ENCODE peak calls at places on chromosomes 16 and 17, in eight cellular contexts. P is stomach, F is adrenal gland, X is IMR-90, H is transverse colon, L is breast epithelium, W is suprapubic skin, C is tibial nerve. G is an unnamed sample.

GRCh38 chr17:73340093-73340596 is 28.3 kb upstream of the CDC42EP4 start:
- DNase-seq in P (peak), F (peak), X (peak), H (peak), L (peak), W (peak), C (no peak), G (no peak)

GRCh38 chr17:78501241-78502036 is 75.8 kb downstream of the DNAH17 start:
- DNase-seq in P (no peak), F (no peak), X (no peak), H (no peak), L (no peak), W (no peak), C (no peak), G (no peak)

GRCh38 chr16:89195521-89196171 is 4.7 kb downstream of the SLC22A31 start:
- DNase-seq in P (no peak), F (no peak), X (no peak), H (no peak), L (no peak), W (peak), C (no peak), G (no peak)

GRCh38 chr17:56314026-56314425 is 160.8 kb downstream of the ANKFN1 start:
- DNase-seq in P (no peak), F (no peak), X (peak), H (no peak), L (no peak), W (no peak), C (no peak), G (no peak)

GRCh38 chr17:40035162-40035559 is 19.0 kb downstream of the MED24 start:
- DNase-seq in P (no peak), F (no peak), X (peak), H (peak), L (no peak), W (no peak), C (no peak), G (no peak)

GRCh38 chr17:58303981-58304734 is 23.4 kb upstream of the MPO start:
- DNase-seq in P (peak), F (peak), X (peak), H (peak), L (peak), W (no peak), C (no peak), G (peak)

GRCh38 chr17:12180644-12181261 is 160.1 kb downstream of the MAP2K4 start:
- DNase-seq in P (no peak), F (peak), X (peak), H (peak), L (no peak), W (no peak), C (no peak), G (no peak)

GRCh38 chr16:19502395-19503131 is 19.3 kb downstream of the GDE1 start:
- DNase-seq in P (peak), F (peak), X (peak), H (peak), L (peak), W (peak), C (peak), G (peak)

GRCh38 chr17:521561-522325 is 169.1 kb upstream of the RPH3AL start:
- DNase-seq in P (no peak), F (no peak), X (no peak), H (no peak), L (no peak), W (no peak), C (no peak), G (no peak)

GRCh38 chr16:81767987-81768592 is 11.0 kb upstream of the PLCG2 start:
- DNase-seq in P (no peak), F (no peak), X (no peak), H (no peak), L (no peak), W (no peak), C (no peak), G (no peak)

GRCh38 chr17:34736611-34737010 is 157.2 kb downstream of the TMEM132E start:
- DNase-seq in P (peak), F (no peak), X (no peak), H (no peak), L (no peak), W (peak), C (no peak), G (no peak)

GRCh38 chr16:51155901-51156810 is 5.1 kb upstream of the SALL1 start:
- DNase-seq in P (no peak), F (no peak), X (peak), H (no peak), L (no peak), W (no peak), C (no peak), G (no peak)

GRCh38 chr16:60945225-60945624 is 1091.0 kb downstream of the CDH8 start:
- DNase-seq in P (no peak), F (no peak), X (no peak), H (no peak), L (no peak), W (no peak), C (no peak), G (no peak)

GRCh38 chr16:7363397-7364053 is 30.9 kb downstream of the RBFOX1 start:
- DNase-seq in P (peak), F (peak), X (no peak), H (no peak), L (no peak), W (no peak), C (no peak), G (no peak)

GRCh38 chr17:32192379-32192778 is 50.1 kb downstream of the RHOT1 start:
- DNase-seq in P (no peak), F (no peak), X (peak), H (no peak), L (no peak), W (no peak), C (no peak), G (no peak)

GRCh38 chr17:81294512-81295030 is 536 bp downstream of the SLC38A10 start:
- DNase-seq in P (peak), F (peak), X (peak), H (peak), L (no peak), W (no peak), C (no peak), G (peak)

GRCh38 chr17:48579738-48580543 is 1.8 kb upstream of the HOXB4 start:
- DNase-seq in P (no peak), F (no peak), X (peak), H (no peak), L (no peak), W (no peak), C (no peak), G (no peak)

GRCh38 chr16:23257682-23258081 is 44.4 kb upstream of the SCNN1B start:
- DNase-seq in P (no peak), F (no peak), X (no peak), H (no peak), L (no peak), W (no peak), C (no peak), G (no peak)

GRCh38 chr17:73874008-73874407 is 229.8 kb upstream of the SDK2 start:
- DNase-seq in P (no peak), F (no peak), X (no peak), H (no peak), L (no peak), W (no peak), C (no peak), G (no peak)

GRCh38 chr17:43905985-43906852 is 1.1 kb downstream of the MPP2 start:
- DNase-seq in P (peak), F (peak), X (peak), H (peak), L (peak), W (peak), C (peak), G (peak)

GRCh38 chr17:27355419-27355818 is 61.5 kb downstream of the WSB1 start:
- DNase-seq in P (no peak), F (no peak), X (no peak), H (no peak), L (no peak), W (no peak), C (no peak), G (no peak)

DNA sequence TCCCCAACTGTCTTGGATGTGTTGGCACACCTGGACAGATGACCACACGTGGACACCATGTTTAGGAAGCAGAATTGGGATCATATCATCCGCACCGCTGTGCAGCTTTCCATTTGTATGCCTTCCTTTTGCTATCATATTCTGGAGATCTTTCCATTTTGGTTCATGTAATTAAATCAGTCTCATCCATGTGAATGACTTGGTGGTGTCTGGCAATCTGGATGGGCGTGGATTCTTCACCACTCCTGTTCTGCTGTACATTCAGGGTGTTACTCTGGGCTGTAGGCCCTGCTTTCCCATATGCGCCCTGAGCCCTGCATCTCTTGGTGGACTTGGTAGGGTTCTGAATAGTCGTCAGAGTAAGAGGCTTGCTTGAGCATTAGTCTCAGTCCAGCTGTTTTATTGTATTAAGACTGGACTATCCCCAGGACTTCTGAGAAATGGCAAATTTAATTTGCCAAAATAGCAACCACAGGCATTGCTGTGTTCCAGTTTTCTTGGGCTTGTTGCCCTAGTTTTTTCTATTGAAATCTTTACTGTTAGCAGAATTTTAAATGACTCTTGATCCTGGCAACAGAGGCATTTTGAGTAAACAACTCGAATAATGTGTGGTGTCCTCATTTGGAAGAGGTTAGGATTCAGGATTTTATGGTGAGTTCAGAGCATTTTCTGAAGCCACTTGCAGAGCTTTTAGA is 14.9 kb downstream of the BANP start:
- DNase-seq in P (no peak), F (no peak), X (peak), H (no peak), L (no peak), W (no peak), C (no peak), G (no peak)
- H3K27ac ChIP-seq in P (peak), F (peak), X (peak), H (peak), L (peak), W (peak), C (peak), G (peak)

GRCh38 chr17:4948997-4949320 is 629 bp upstream of the PFN1 start:
- DNase-seq in P (peak), F (peak), X (peak), H (peak), L (peak), W (peak), C (peak), G (peak)
- TF ChIP-seq POLR2A in P (no peak), F (peak), X (no peak), H (no peak), L (no peak), W (no peak), C (peak), G (peak)

GRCh38 chr17:1820518-1821252 is 9.0 kb downstream of the SMYD4 start:
- DNase-seq in P (no peak), F (no peak), X (no peak), H (no peak), L (no peak), W (no peak), C (no peak), G (no peak)
- H3K27ac ChIP-seq in P (no peak), F (no peak), X (no peak), H (no peak), L (no peak), W (no peak), C (no peak), G (no peak)

GRCh38 chr16:68365167-68365817 is 54.5 kb downstream of the PRMT7 start:
- DNase-seq in P (no peak), F (no peak), X (no peak), H (peak), L (no peak), W (no peak), C (no peak), G (peak)

GRCh38 chr16:68362952-68363846 is 52.4 kb downstream of the PRMT7 start:
- DNase-seq in P (no peak), F (no peak), X (no peak), H (no peak), L (no peak), W (no peak), C (no peak), G (no peak)

GRCh38 chr16:68363847-68364600 is 53.2 kb downstream of the PRMT7 start:
- DNase-seq in P (no peak), F (peak), X (peak), H (no peak), L (no peak), W (no peak), C (no peak), G (no peak)

GRCh38 chr16:68366062-68366461 is 55.2 kb downstream of the PRMT7 start:
- DNase-seq in P (no peak), F (no peak), X (no peak), H (no peak), L (no peak), W (no peak), C (no peak), G (no peak)

DNA sequence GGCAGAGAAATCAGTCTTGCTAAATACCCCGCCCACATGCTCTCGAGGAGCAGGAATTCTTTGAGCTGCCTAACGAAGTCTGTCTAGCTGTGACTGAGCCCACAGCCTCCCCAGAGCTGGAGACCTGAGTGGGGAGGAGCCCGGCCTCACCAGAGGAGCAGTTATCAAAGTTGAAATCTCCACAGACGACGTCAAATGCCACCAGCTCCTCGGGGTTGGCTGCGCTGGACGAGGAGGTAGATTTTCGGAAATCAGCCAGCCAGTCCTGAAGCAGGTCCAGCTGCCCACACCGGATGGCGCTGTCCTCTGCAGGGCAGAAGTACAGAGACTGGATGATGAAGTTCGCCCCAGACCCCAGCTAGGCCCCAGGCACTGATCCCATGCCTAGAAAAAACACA is 53.8 kb downstream of the PRMT7 start:
- DNase-seq in P (no peak), F (no peak), X (peak), H (no peak), L (no peak), W (no peak), C (no peak), G (no peak)
- TF ChIP-seq POLR2A in P (no peak), F (no peak), X (no peak), H (no peak), L (no peak), W (no peak), C (no peak), G (no peak)

G was measured in Peyer's patch.